ENCODE peak calls at places on chromosomes 7 and 10, in five cellular contexts. S is ovary, J is fibroblast of mammary gland, G is esophagus squamous epithelium, C is OCI-LY7. B is an unnamed sample.

GRCh38 chr7:150830957-150831356 is 21.4 kb upstream of the AOC1 start:
- DNase-seq in C (no peak), G (no peak), S (no peak), J (no peak), B (no peak)

GRCh38 chr7:79837915-79838314 is 296.7 kb upstream of the GNAI1 start:
- DNase-seq in G (no peak), C (no peak), J (peak; percentile 19), S (no peak), B (peak; percentile 32)

GRCh38 chr7:84697506-84697905 is 489.4 kb downstream of the SEMA3D start:
- DNase-seq in J (peak; percentile 85), C (no peak), S (no peak), G (no peak), B (peak; percentile 82)

GRCh38 chr7:144526912-144527610 is 123.6 kb upstream of the NOBOX start:
- DNase-seq in G (no peak), J (peak; percentile 37), C (no peak), S (no peak), B (no peak)

GRCh38 chr10:132192991-132193670 is 6.4 kb downstream of the DPYSL4 start:
- DNase-seq in J (no peak), C (no peak), G (no peak), S (peak; percentile 37), B (no peak)

GRCh38 chr10:60537697-60538096 is 148.0 kb upstream of the ANK3 start:
- DNase-seq in G (no peak), J (peak; percentile 27), C (no peak), S (no peak), B (no peak)

GRCh38 chr10:99325261-99325660 is 3.9 kb upstream of the CNNM1 start:
- DNase-seq in S (no peak), C (no peak), G (no peak), J (no peak), B (no peak)

GRCh38 chr7:24665564-24666294 is 91.5 kb downstream of the GSDME start:
- DNase-seq in C (peak; percentile 63), S (no peak), G (no peak), J (peak; percentile 64), B (peak; percentile 53)

GRCh38 chr10:63711866-63712716 is 190.9 kb downstream of the REEP3 start:
- DNase-seq in C (no peak), G (peak; percentile 43), S (peak; percentile 93), J (peak; percentile 100), B (peak; percentile 97)

GRCh38 chr7:102410123-102410522 is 14.0 kb downstream of the PRKRIP1 start:
- DNase-seq in G (no peak), J (no peak), C (no peak), S (no peak), B (no peak)

GRCh38 chr10:124654686-124655085 is 89.5 kb downstream of the FAM53B start:
- DNase-seq in S (no peak), C (no peak), G (no peak), J (no peak), B (no peak)

GRCh38 chr7:108278776-108279175 is 148.6 kb upstream of the LAMB4 start:
- DNase-seq in C (no peak), G (no peak), S (no peak), J (no peak), B (no peak)

GRCh38 chr10:127277063-127277462 is 80.7 kb upstream of the INSYN2A start:
- DNase-seq in S (no peak), G (no peak), C (no peak), J (no peak), B (no peak)

GRCh38 chr10:92845926-92846325 is 2.4 kb upstream of the EXOC6 start:
- DNase-seq in S (no peak), J (no peak), C (no peak), G (no peak), B (no peak)
- H3K4me3 ChIP-seq in S (no peak overlapping the region), J (no peak overlapping the region), C (no peak overlapping the region), G (no peak overlapping the region), B (no peak overlapping the region)

GRCh38 chr10:102710604-102711003 is 3.6 kb downstream of the ARL3 start:
- DNase-seq in J (peak; percentile 63), G (no peak), C (no peak), S (no peak), B (peak; percentile 77)
- TF ChIP-seq CTCF in J (peak; percentile 16), G (no peak), C (no peak), S (no peak), B (no peak)

GRCh38 chr7:5428470-5429252 is 5.0 kb upstream of the TNRC18 start:
- DNase-seq in S (peak; percentile 79), J (peak; percentile 89), C (no peak), G (no peak), B (peak; percentile 90)

GRCh38 chr7:5430612-5430947 is 6.9 kb upstream of the TNRC18 start:
- DNase-seq in C (no peak), J (no peak), S (no peak), G (no peak), B (no peak)

GRCh38 chr7:5429857-5430611 is 6.4 kb upstream of the TNRC18 start:
- DNase-seq in S (peak; percentile 72), G (no peak), C (no peak), J (peak; percentile 49), B (peak; percentile 82)

GRCh38 chr7:5431485-5432118 is 8.0 kb upstream of the TNRC18 start:
- DNase-seq in S (no peak), J (no peak), G (no peak), C (no peak), B (no peak)

DNA sequence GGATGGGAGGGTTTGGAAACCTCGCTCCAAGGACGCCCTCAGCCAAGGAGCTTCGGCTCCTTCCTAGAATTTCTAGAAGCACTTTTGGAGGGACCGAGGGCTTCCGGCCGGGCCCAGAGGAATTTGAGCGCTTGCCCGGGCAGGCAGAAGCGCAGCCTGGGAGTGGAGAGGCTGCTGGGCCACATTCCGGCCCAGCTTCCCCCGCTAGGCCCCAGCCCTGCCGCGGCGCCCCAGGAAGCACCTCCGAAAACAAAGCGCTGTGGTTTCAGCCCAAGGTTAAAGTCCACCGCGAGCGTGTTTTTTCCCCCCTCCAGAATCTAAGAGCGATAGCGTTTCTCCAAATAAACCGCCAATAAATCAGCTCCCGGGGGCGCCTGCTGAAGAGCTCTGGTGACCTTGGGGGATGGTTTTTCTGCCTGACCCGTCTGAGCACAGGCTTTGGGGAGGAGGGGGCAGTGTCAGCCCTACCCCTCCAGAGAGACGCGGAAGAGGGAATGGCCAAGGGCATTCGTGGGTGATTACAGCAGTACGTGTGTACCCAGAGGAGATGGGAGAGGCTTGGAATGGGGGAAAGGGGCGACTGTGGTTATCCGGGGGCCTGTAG is 5.7 kb upstream of the TNRC18 start:
- DNase-seq in J (no peak), G (no peak), S (peak; percentile 88), C (no peak), B (peak; percentile 40)
- H3K4me3 ChIP-seq in J (peak overlapping the region; percentile 86), G (peak overlapping the region; percentile 86), S (peak overlapping the region; percentile 94), C (no peak overlapping the region), B (peak overlapping the region; percentile 94)

DNA sequence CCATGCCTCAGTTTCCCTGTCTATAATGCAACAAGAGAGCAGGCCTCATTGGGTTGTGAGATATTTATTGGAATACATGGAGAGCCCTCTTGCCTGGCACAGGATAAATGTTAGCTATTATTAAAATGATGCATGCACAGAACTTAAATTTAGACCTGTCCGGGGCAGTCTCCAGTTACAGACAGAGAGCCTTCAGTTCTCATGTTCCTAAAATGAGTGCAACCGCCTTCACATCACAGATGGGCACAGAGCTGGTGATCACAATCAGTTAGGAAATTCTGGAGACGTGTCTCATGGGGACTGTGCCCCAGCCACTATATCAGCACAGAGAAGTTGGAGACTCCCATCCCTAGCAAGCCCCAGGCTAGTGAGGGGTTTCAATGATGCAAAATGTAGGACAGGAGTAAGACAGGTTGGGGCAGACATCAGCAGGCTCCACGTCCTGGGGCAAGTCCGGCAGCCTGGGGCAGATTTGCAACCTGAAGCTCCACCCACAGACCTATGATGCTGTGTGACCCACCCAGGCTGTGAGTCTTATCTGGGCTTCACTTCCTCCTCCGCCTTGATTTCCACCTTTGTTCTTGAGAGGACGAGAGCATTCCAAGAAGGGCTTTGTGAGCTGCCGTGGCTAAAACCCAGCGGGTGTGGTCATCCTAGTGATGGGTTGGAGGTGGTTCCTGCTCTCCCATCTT is 49.4 kb downstream of the CXCL12 start:
- DNase-seq in G (no peak), S (no peak), J (no peak), C (no peak), B (no peak)
- TF ChIP-seq CTCF in G (no peak), S (no peak), J (no peak), C (no peak), B (no peak)

GRCh38 chr7:157952050-157952667 is 615.4 kb downstream of the DNAJB6 start:
- DNase-seq in G (no peak), S (no peak), J (no peak), C (no peak), B (no peak)
- H3K4me3 ChIP-seq in G (no peak overlapping the region), S (no peak overlapping the region), J (no peak overlapping the region), C (no peak overlapping the region), B (no peak overlapping the region)

GRCh38 chr10:6141296-6142151 is 52.7 kb downstream of the RBM17 start:
- DNase-seq in S (no peak), J (peak; percentile 97), C (peak; percentile 56), G (no peak), B (peak; percentile 90)
- TF ChIP-seq CTCF in S (no peak), J (no peak), C (no peak), G (no peak), B (no peak)

GRCh38 chr7:142362349-142362748 is 104.5 kb upstream of the PRSS58 start:
- DNase-seq in J (no peak), C (no peak), S (no peak), G (no peak), B (no peak)

GRCh38 chr7:142359694-142360279 is 101.9 kb upstream of the PRSS58 start:
- DNase-seq in G (no peak), C (no peak), S (no peak), J (peak; percentile 67), B (peak; percentile 39)

GRCh38 chr7:142364551-142364950 is 106.7 kb upstream of the PRSS58 start:
- DNase-seq in J (no peak), G (no peak), C (no peak), S (no peak), B (no peak)

GRCh38 chr7:142365410-142365842 is 107.6 kb upstream of the PRSS58 start:
- DNase-seq in S (no peak), G (no peak), C (no peak), J (no peak), B (no peak)
- H3K4me3 ChIP-seq in S (no peak overlapping the region), G (no peak overlapping the region), C (no peak overlapping the region), J (no peak overlapping the region), B (no peak overlapping the region)